ENCODE peak calls at places on chromosomes 6 and 20, in four cellular contexts. R, M, X and L are unnamed samples.

GRCh38 chr6:73585566-73586415 is 65.0 kb upstream of the EEF1A1 start:
- DNase-seq in R (no peak), M (no peak), X (peak), L (peak)

GRCh38 chr20:2820084-2820895 is 4.1 kb downstream of the TMEM239 start:
- DNase-seq in R (no peak), M (no peak), X (no peak), L (no peak)

GRCh38 chr6:105781248-105781647 is 304.9 kb upstream of the PRDM1 start:
- DNase-seq in R (no peak), M (no peak), X (no peak), L (no peak)

GRCh38 chr6:125942677-125943527 is 13.7 kb upstream of the HINT3 start:
- DNase-seq in R (no peak), M (no peak), X (no peak), L (no peak)

GRCh38 chr6:164695896-164696295 is 613.5 kb downstream of the C6orf118 start:
- DNase-seq in R (no peak), M (no peak), X (no peak), L (no peak)

GRCh38 chr6:98636941-98637340 is 197.4 kb upstream of the POU3F2 start:
- DNase-seq in R (no peak), M (no peak), X (no peak), L (no peak)

GRCh38 chr6:149356081-149356750 is 38.7 kb downstream of the TAB2 start:
- DNase-seq in R (no peak), M (no peak), X (no peak), L (no peak)

GRCh38 chr6:3484946-3485345 is 28.1 kb upstream of the SLC22A23 start:
- DNase-seq in R (no peak), M (no peak), X (no peak), L (no peak)

GRCh38 chr6:134178230-134179044 is 126.0 kb upstream of the SLC2A12 start:
- DNase-seq in R (peak), M (peak), X (peak), L (peak)

GRCh38 chr6:20856681-20857288 is 322.5 kb downstream of the CDKAL1 start:
- DNase-seq in R (no peak), M (no peak), X (no peak), L (no peak)

GRCh38 chr20:59291740-59292139 is 8.7 kb upstream of the EDN3 start:
- DNase-seq in R (no peak), M (no peak), X (no peak), L (no peak)

GRCh38 chr6:72787521-72788031 is 165.7 kb downstream of the KCNQ5 start:
- DNase-seq in R (no peak), M (no peak), X (no peak), L (no peak)

GRCh38 chr20:48115511-48115910 is 330.2 kb upstream of the SULF2 start:
- DNase-seq in R (no peak), M (no peak), X (no peak), L (no peak)

GRCh38 chr20:45459606-45460005 is 9.9 kb upstream of the WFDC2 start:
- DNase-seq in R (no peak), M (no peak), X (no peak), L (no peak)

GRCh38 chr6:155093430-155093829 is 98.3 kb downstream of the TIAM2 start:
- DNase-seq in R (no peak), M (no peak), X (no peak), L (no peak)

GRCh38 chr20:29878281-29878741 is 1379.2 kb upstream of the DEFB115 start:
- DNase-seq in R (no peak), M (no peak), X (no peak), L (peak)

GRCh38 chr6:149961728-149962425 is 1.9 kb upstream of the ULBP1 start:
- DNase-seq in R (no peak), M (no peak), X (peak), L (no peak)

GRCh38 chr6:29559524-29560287 is at the start of gene UBD:
- DNase-seq in R (no peak), M (no peak), X (peak), L (peak)

GRCh38 chr20:44526129-44526528 is 4.3 kb upstream of the SERINC3 start:
- DNase-seq in R (no peak), M (no peak), X (no peak), L (no peak)

GRCh38 chr6:44701637-44702101 is 314.2 kb downstream of the CDC5L start:
- DNase-seq in R (no peak), M (no peak), X (no peak), L (no peak)

GRCh38 chr6:132334517-132334876 is 66.8 kb downstream of the MOXD1 start:
- DNase-seq in R (no peak), M (no peak), X (no peak), L (no peak)

GRCh38 chr6:24985313-24985712 is 49.6 kb upstream of the RIPOR2 start:
- DNase-seq in R (no peak), M (no peak), X (no peak), L (no peak)

GRCh38 chr6:170393807-170394399 is 87.3 kb downstream of the FAM120B start:
- DNase-seq in R (no peak), M (no peak), X (no peak), L (no peak)

GRCh38 chr6:30147096-30147495 is 11.2 kb downstream of the TRIM40 start:
- DNase-seq in R (no peak), M (no peak), X (no peak), L (no peak)

GRCh38 chr6:128713461-128713860 is 169.5 kb upstream of the LAMA2 start:
- DNase-seq in R (no peak), M (no peak), X (no peak), L (no peak)

GRCh38 chr6:154432533-154433476 is 76.2 kb upstream of the IPCEF1 start:
- DNase-seq in R (no peak), M (no peak), X (no peak), L (no peak)

GRCh38 chr20:53183181-53183580 is 211.0 kb downstream of the TSHZ2 start:
- DNase-seq in R (no peak), M (no peak), X (no peak), L (no peak)

GRCh38 chr20:51393566-51393965 is 149.0 kb downstream of the NFATC2 start:
- DNase-seq in R (no peak), M (no peak), X (no peak), L (no peak)

GRCh38 chr20:1392693-1393506 is at the start of gene FKBP1A:
- DNase-seq in R (no peak), M (peak), X (peak), L (peak)

GRCh38 chr6:19452495-19452894 is 384.7 kb upstream of the ID4 start:
- DNase-seq in R (no peak), M (no peak), X (no peak), L (no peak)

GRCh38 chr20:48107560-48107959 is 322.3 kb upstream of the SULF2 start:
- DNase-seq in R (no peak), M (no peak), X (no peak), L (no peak)

GRCh38 chr6:150273457-150274309 is 95.1 kb upstream of the IYD start:
- DNase-seq in R (no peak), M (peak), X (no peak), L (peak)

GRCh38 chr20:38113401-38114325 is 51.4 kb downstream of the TGM2 start:
- DNase-seq in R (no peak), M (no peak), X (peak), L (no peak)
- TF ChIP-seq CTCF in R (no peak), M (no peak), X (peak), L (peak)

GRCh38 chr6:108132863-108133262 is 33.0 kb upstream of the NR2E1 start:
- DNase-seq in R (no peak), M (no peak), X (no peak), L (no peak)

GRCh38 chr6:108127826-108128225 is 38.0 kb upstream of the NR2E1 start:
- DNase-seq in R (no peak), M (no peak), X (no peak), L (no peak)

GRCh38 chr6:108134213-108134973 is 31.4 kb upstream of the NR2E1 start:
- DNase-seq in R (no peak), M (peak), X (no peak), L (no peak)

GRCh38 chr6:108133594-108134179 is 32.1 kb upstream of the NR2E1 start:
- DNase-seq in R (no peak), M (peak), X (no peak), L (no peak)
- TF ChIP-seq CTCF in R (no peak), M (no peak), X (no peak), L (no peak)

GRCh38 chr6:146484411-146484810 is 59.2 kb upstream of the RAB32 start:
- DNase-seq in R (no peak), M (no peak), X (no peak), L (no peak)

GRCh38 chr6:146481527-146481926 is 62.1 kb upstream of the RAB32 start:
- DNase-seq in R (no peak), M (no peak), X (no peak), L (no peak)
- TF ChIP-seq CTCF in R (no peak), M (no peak), X (no peak), L (no peak)

DNA sequence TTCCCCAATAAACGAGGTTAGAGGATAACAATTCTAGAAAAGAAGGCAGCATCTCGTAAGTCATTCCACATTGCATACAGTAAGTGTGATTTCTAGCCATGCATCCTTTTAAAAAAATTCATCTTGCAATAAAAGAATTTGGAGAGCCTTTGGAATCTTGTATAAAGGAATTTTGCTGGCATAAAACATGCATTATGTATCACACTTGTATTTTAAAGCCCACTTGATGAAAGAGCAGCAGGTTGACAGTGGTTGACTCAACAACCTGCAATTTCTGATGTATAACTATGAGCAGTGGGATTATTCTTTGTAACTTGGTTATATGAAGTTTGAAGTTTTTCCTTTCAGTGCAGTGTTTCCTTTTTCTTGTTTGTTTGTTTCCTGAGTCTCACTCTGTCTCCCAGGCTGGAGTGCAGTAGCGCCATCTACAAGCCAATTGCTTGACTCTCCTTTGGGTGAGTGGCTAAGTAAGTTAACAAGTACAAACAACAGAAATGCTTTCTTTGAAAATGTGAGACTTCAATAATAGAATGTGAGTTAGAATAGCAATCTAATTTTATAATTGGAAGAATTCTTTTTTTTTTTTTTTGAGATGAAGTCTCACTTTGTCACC is 39.9 kb downstream of the JARID2 start:
- DNase-seq in R (no peak), M (no peak), X (no peak), L (no peak)
- TF ChIP-seq CTCF in R (no peak), M (no peak), X (no peak), L (no peak)

GRCh38 chr6:13383280-13384163 is 55.2 kb upstream of the TBC1D7 start:
- DNase-seq in R (no peak), M (no peak), X (peak), L (peak)
- TF ChIP-seq CTCF in R (no peak), M (no peak), X (peak), L (peak)

GRCh38 chr20:36480456-36481048 is 60.8 kb upstream of the MYL9 start:
- DNase-seq in R (no peak), M (no peak), X (no peak), L (no peak)

GRCh38 chr20:36481380-36482043 is 59.8 kb upstream of the MYL9 start:
- DNase-seq in R (no peak), M (no peak), X (no peak), L (no peak)

GRCh38 chr20:36479938-36480337 is 61.4 kb upstream of the MYL9 start:
- DNase-seq in R (no peak), M (no peak), X (no peak), L (no peak)

GRCh38 chr20:36477475-36477874 is 63.8 kb upstream of the MYL9 start:
- DNase-seq in R (no peak), M (no peak), X (no peak), L (no peak)

DNA sequence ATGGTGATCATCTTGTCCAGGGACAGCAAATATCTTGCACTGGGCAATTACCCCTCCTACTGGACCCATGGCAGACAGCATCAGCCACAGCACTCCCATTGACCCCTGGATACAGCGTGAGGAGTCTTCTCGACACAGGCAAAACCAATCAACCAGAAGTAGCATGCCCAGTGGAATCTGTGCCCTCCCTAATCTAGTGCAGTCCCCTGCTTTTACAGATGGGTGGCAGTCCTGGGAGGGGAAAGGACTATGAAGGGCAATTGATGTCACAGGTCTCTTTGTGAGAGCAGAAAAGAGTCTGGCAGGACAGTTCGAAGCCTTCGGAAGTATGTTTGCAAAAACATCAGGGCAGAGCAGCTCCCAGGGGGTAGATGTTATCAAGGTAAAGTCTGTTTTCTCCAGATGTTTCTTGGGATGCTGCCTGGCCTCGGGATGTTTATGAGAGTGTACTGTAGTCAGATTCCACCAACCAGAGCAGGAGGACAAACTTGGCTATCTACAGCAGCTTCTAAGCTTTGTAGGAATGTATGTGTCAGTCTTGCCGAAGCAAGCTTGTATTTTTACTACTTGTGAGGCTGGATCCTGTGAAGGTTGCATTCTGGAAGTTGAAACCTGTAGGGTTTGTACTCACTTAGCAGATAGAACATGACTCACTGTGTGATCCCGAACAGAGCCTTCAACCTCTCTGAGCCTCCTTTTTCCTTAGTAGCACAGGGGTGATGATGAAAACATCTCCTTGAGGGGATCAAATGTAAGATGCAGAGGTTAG is 63.0 kb upstream of the MYL9 start:
- DNase-seq in R (no peak), M (no peak), X (no peak), L (no peak)
- TF ChIP-seq CTCF in R (no peak), M (no peak), X (no peak), L (no peak)

DNA sequence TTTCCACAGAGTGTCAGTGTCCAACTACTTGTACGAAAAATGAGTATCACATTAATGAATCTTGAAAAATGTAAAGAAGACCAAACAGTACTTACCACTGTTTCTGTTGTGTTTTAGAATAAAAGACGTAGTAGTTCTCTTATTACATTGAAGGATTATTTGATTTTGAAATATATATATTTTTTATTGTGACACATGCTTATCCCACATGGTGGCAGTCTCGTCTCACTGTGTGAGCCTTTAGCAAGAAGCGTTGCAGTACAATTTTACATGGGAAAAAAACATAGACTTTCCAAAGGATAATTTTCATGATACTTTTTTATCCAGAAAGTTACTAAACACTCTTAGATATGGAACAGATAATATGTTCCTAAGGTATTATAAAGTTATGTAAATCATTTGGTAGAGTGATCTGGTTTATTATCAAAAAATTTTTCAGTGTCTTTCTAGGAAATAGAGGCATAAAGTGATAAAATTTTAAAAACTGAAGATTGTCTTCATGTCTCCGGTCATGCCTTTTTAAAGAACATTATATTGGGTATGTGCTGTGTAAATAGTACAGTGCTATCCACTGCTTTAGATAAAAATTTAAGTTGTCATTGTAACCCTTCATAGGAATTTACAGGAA is 117.5 kb upstream of the SAMD5 start:
- DNase-seq in R (no peak), M (peak), X (no peak), L (no peak)
- TF ChIP-seq CTCF in R (no peak), M (peak), X (peak), L (no peak)

DNA sequence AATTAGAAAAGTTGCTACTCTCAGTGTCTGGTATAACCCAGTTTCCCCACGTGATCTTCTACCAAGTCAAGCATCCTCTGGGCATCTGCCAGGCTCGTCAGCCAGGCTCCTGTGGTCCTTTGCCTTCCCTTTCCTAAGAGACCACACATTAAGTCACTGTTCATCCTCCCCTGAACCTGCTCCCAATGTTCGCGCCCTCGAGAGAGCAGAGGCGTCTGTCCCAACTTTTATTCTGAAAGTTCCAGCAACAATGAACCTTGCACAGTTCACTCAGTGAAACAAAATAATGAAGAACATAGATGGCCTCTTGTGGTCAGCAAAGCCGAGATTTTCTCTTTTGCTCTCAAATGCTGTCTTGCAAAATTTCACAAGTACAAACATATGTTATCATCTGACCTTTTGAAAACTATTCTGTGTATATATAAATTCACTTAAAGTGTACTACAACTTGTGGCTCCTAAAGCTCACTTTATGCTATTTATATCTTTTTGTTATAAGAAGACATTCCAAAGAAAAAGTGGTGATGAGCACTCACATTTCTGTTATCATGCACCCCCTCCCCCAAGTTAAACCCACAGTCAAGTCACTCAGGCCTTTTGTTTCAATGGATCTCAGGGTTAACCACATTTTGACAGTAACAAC is 39.2 kb upstream of the NHSL1 start:
- DNase-seq in R (no peak), M (no peak), X (no peak), L (no peak)
- TF ChIP-seq CTCF in R (no peak), M (no peak), X (no peak), L (no peak)

GRCh38 chr20:56175884-56176283 is 72.6 kb upstream of the MC3R start:
- DNase-seq in R (no peak), M (no peak), X (no peak), L (no peak)

GRCh38 chr20:56178219-56178618 is 70.3 kb upstream of the MC3R start:
- DNase-seq in R (no peak), M (no peak), X (no peak), L (no peak)

GRCh38 chr20:56179051-56179450 is 69.5 kb upstream of the MC3R start:
- DNase-seq in R (no peak), M (no peak), X (no peak), L (no peak)

GRCh38 chr20:56181593-56181992 is 66.9 kb upstream of the MC3R start:
- DNase-seq in R (no peak), M (no peak), X (no peak), L (no peak)
- TF ChIP-seq CTCF in R (no peak), M (no peak), X (no peak), L (no peak)